ENCODE peak calls at places on chromosomes 1 and 21, in six cellular contexts. K is HCT116, W is GM12878, M is K562, O is H1, F is HepG2. Q is an unnamed sample. For H3K4me1, the result is how much of the 10 kb centered on the place peaks cover.

GRCh38 chr1:8411803-8412182 is 93.9 kb downstream of the SLC45A1 start:
- DNase-seq in K (no peak), W (no peak), M (no peak), O (no peak), F (no peak), Q (no peak)

GRCh38 chr1:29209173-29209572 is 21.6 kb downstream of the MECR start:
- DNase-seq in K (no peak), W (no peak), M (no peak), O (no peak), F (no peak), Q (no peak)

GRCh38 chr1:100463809-100464424 is 74.0 kb upstream of the GPR88 start:
- DNase-seq in K (peak), W (no peak), M (peak), O (no peak), F (peak), Q (peak)

GRCh38 chr1:24899581-24900485 is 30.2 kb downstream of the RUNX3 start:
- DNase-seq in K (no peak), W (no peak), M (no peak), O (no peak), F (no peak), Q (no peak)

GRCh38 chr1:107975861-107976260 is 10.9 kb upstream of the VAV3 start:
- DNase-seq in K (no peak), W (no peak), M (no peak), O (no peak), F (no peak), Q (no peak)

GRCh38 chr1:218674280-218674773 is 329.2 kb downstream of the TGFB2 start:
- DNase-seq in K (peak), W (no peak), M (no peak), O (peak), F (peak), Q (peak)

GRCh38 chr1:86068841-86069756 is 87.5 kb downstream of the COL24A1 start:
- DNase-seq in K (no peak), W (no peak), M (no peak), O (no peak), F (no peak), Q (no peak)

GRCh38 chr1:234629026-234629425 is 19.0 kb upstream of the IRF2BP2 start:
- DNase-seq in K (no peak), W (no peak), M (no peak), O (no peak), F (no peak), Q (no peak)

GRCh38 chr1:64598100-64598571 is 128.2 kb downstream of the CACHD1 start:
- DNase-seq in K (no peak), W (no peak), M (peak), O (no peak), F (no peak), Q (no peak)

GRCh38 chr1:20349561-20349960 is 58.9 kb downstream of the VWA5B1 start:
- DNase-seq in K (no peak), W (no peak), M (no peak), O (no peak), F (no peak), Q (no peak)

DNA sequence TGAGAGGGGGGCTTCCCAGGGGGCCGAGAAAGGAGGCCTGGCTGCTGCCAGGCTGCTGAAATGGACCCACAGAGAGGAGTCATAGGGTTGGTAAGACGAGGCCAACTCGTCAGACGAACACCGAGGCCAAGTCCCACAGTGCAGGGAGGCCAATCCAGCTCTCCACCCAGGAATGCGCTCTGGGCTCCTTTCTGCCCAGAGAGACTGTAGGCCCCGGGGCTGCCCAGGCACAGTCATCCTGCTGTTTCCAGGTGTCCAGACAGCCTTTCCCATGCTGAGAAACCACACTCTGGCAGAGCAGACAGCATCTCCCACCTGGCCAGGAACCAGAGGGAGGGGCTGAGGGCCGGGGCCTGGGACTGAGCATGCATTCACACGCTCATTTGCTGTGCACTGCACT is 26.7 kb upstream of the RSPO1 start:
- DNase-seq in K (no peak), W (no peak), M (no peak), O (no peak), F (no peak), Q (no peak)
- TF ChIP-seq ZNF274 in K (no peak), W (no peak), M (no peak), O (no peak), F (no peak), Q (no peak)

GRCh38 chr1:2587860-2588571 is 1.4 kb downstream of the PRXL2B start:
- DNase-seq in K (no peak), W (no peak), M (no peak), O (no peak), F (no peak), Q (no peak)
- TF ChIP-seq YY1 in K (no peak), W (no peak), M (no peak), O (no peak), F (no peak), Q (no peak)

GRCh38 chr1:115400426-115400825 is 62.4 kb upstream of the NGF start:
- DNase-seq in K (no peak), W (no peak), M (no peak), O (no peak), F (no peak), Q (no peak)

GRCh38 chr1:115398745-115399144 is 60.7 kb upstream of the NGF start:
- DNase-seq in K (no peak), W (no peak), M (no peak), O (no peak), F (no peak), Q (no peak)

GRCh38 chr1:115402753-115403184 is 64.7 kb upstream of the NGF start:
- DNase-seq in K (no peak), W (no peak), M (no peak), O (no peak), F (no peak), Q (no peak)

GRCh38 chr1:115400891-115401290 is 62.8 kb upstream of the NGF start:
- DNase-seq in K (no peak), W (no peak), M (no peak), O (no peak), F (no peak), Q (no peak)

DNA sequence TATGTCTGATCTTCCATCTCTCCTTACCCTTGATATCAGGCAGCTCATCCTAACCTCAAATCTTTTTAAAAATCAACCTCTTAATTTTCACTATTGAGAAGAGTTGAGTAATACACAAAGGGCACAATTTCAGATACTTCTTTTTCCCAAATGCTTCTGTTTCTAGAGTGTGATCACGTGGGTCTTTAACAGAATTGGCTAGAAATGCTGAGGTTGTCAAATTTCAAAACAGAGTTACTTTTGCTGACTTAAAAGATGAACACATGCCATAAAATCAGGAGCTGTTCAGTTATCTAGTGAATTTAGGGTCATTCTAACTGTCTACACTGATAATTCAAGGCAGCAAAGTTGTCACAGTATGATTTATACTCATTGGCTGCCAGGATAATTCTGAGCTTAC is 63.6 kb upstream of the NGF start:
- DNase-seq in K (no peak), W (no peak), M (no peak), O (no peak), F (no peak), Q (no peak)
- H3K4me1 ChIP-seq in K (under half), W (under half), M (under half), O (under half), F (under half), Q (under half)

GRCh38 chr21:26164311-26164710 is 6.3 kb downstream of the APP start:
- DNase-seq in K (no peak), W (no peak), M (no peak), O (no peak), F (no peak), Q (no peak)
- TF ChIP-seq ZNF274 in K (no peak), W (no peak), M (no peak), O (no peak), F (no peak), Q (no peak)

GRCh38 chr1:204731997-204732396 is 46.5 kb upstream of the LRRN2 start:
- DNase-seq in K (no peak), W (no peak), M (no peak), O (no peak), F (no peak), Q (no peak)

GRCh38 chr1:204733869-204734596 is 48.5 kb upstream of the LRRN2 start:
- DNase-seq in K (no peak), W (no peak), M (no peak), O (no peak), F (no peak), Q (no peak)

GRCh38 chr1:204736861-204737260 is 51.3 kb upstream of the LRRN2 start:
- DNase-seq in K (no peak), W (no peak), M (no peak), O (no peak), F (no peak), Q (no peak)

GRCh38 chr1:204733289-204733688 is 47.8 kb upstream of the LRRN2 start:
- DNase-seq in K (no peak), W (no peak), M (no peak), O (no peak), F (no peak), Q (no peak)

GRCh38 chr1:204735042-204735441 is 49.5 kb upstream of the LRRN2 start:
- DNase-seq in K (no peak), W (no peak), M (no peak), O (no peak), F (no peak), Q (no peak)
- TF ChIP-seq YY1 in K (no peak), W (no peak), M (no peak), O (no peak), F (no peak), Q (no peak)

DNA sequence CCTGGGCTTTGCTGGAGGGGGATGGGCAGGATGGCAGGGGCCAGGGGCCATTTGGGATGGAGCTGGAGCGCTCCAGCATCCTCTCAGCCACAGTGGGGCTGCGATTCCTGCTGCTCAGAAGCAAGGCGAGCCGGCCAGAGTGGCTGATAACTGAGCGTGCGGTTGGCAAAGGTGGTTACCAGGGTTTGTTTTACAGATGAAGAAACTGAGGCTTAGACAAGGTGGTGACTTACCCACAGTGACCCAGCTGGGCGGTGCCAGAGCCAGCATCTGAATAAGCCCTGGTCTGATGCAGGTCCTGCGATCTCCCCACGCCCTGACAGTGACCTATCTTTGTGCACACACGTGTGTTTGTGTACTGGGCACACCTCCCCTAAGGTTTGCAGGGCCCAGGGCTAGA is 5.9 kb upstream of the PRXL2B start:
- DNase-seq in K (no peak), W (no peak), M (no peak), O (no peak), F (no peak), Q (no peak)
- H3K4me1 ChIP-seq in K (under half), W (half or more), M (under half), O (under half), F (half or more), Q (under half)

GRCh38 chr1:37455516-37455915 is 18.9 kb upstream of the ZC3H12A start:
- DNase-seq in K (no peak), W (no peak), M (no peak), O (no peak), F (no peak), Q (no peak)

GRCh38 chr1:37449936-37450335 is 24.4 kb upstream of the ZC3H12A start:
- DNase-seq in K (no peak), W (no peak), M (no peak), O (no peak), F (no peak), Q (no peak)

GRCh38 chr1:37448691-37449417 is 25.5 kb upstream of the ZC3H12A start:
- DNase-seq in K (no peak), W (no peak), M (no peak), O (no peak), F (no peak), Q (no peak)

GRCh38 chr1:37453647-37454046 is 20.7 kb upstream of the ZC3H12A start:
- DNase-seq in K (no peak), W (no peak), M (no peak), O (no peak), F (no peak), Q (no peak)

GRCh38 chr1:37452416-37452815 is 22.0 kb upstream of the ZC3H12A start:
- DNase-seq in K (no peak), W (no peak), M (no peak), O (no peak), F (no peak), Q (no peak)
- TF ChIP-seq ZNF274 in K (no peak), W (no peak), M (no peak), O (no peak), F (no peak), Q (no peak)

DNA sequence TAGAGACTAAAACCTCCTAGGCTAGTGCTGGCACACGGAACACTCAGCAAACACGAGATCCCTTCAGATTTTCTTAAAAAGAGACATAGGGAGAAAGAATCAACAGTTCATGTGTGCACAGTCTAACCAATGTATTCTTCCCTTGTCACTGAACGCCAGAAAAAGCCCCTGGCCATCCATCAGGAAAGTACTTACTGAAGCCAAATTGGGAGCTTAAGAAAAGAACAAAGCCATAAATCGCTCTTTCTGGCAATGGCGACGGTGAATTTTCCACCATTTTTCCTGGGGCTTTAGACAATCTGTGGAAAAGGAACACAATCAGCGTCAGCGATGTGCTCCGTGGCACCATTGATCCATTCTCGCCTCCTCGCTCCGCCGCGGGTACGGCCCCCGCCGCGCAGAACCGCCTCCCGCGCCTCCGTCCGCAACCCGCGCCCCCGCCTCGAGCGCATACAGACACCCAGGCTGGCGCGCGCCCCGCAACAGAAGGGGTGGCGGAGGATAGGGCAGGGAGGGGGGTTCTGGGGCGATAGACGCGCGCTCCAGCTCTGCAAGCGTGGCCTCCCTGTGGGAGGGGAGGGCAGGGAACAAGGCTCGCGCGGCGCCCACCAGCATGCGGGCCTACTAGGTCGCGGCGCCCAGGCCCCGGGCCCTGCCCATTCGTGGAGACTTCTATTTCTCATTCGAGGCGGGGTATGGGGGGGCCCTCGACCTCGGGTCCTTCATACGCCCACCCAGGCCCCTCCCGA is 458 bp downstream of the PIGP start:
- DNase-seq in K (no peak), W (no peak), M (peak), O (no peak), F (no peak), Q (no peak)
- TF ChIP-seq YY1 in K (no peak), W (peak), M (peak), O (peak), F (no peak), Q (no peak)

GRCh38 chr1:116416854-116417513 is 43.9 kb downstream of the ATP1A1 start:
- DNase-seq in K (no peak), W (no peak), M (no peak), O (no peak), F (no peak), Q (no peak)

GRCh38 chr1:116415200-116415698 is 42.2 kb downstream of the ATP1A1 start:
- DNase-seq in K (no peak), W (no peak), M (no peak), O (no peak), F (no peak), Q (no peak)

GRCh38 chr1:116418091-116418830 is 45.2 kb downstream of the ATP1A1 start:
- DNase-seq in K (peak), W (peak), M (peak), O (peak), F (peak), Q (peak)

GRCh38 chr1:116415699-116416533 is 42.9 kb downstream of the ATP1A1 start:
- DNase-seq in K (no peak), W (no peak), M (peak), O (no peak), F (peak), Q (peak)

DNA sequence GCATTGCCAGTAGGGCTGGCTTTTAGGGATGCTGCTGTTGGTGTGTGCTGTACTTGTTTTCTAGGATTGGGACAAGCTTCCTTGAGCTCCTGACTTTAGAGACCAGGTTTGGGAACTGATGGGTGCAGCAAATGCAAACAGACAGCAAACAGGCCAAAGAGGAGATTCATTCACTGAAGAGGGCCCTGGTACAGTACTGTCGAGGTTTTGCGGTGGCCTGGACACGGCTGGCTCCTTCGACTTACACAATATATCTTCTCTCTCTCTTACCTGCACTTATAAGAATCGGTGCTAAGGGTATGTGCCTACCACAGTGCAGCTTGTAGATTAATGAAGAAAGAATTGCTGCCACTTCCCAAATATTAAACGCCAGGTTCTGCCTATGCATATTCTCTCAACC is 44.6 kb downstream of the ATP1A1 start:
- DNase-seq in K (no peak), W (no peak), M (no peak), O (no peak), F (no peak), Q (no peak)
- H3K4me1 ChIP-seq in K (under half), W (under half), M (half or more), O (under half), F (half or more), Q (under half)

DNA sequence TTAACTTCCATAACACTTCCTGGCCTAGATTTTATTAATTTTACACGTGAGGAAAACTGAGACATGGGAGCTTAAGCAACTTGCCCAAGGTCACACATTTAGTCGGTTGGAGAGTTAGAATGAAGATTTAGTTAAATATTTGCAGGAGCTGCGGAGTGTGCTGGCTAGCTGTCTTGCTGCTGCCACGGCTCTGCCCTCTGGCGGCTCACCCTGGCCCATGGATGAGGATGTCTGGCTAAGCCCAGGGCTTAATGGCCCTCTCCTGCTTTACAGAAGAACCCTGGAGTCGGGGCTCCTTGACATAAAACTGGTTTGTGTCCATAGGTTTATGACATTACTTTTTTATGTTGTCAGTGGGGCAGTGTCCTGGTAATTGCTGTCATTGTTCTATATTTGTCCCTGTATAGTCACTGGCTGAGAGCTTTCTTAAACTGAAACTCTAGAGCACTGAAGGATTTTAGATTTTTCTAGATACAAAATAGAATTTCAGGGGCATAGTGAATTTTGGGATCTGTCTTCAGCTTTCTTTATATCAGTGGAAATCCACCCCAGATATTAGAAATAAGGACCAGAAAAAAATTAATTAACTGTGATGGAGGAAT is 88.9 kb upstream of the WLS start:
- DNase-seq in K (no peak), W (no peak), M (peak), O (peak), F (peak), Q (peak)
- TF ChIP-seq ZNF274 in K (no peak), W (no peak), M (no peak), O (no peak), F (no peak), Q (no peak)

Q was measured in NT2/D1.